ENCODE peak calls at places on chromosomes 5 and 9, in ten cellular contexts. One of them, this sample, is unnamed.

GRCh38 chr5:107781451-107781850 is 110.7 kb upstream of the EFNA5 start:
- DNase-seq in A549: no peak
- DNase-seq in GM12878: no peak
- DNase-seq in transverse colon: no peak
- DNase-seq in sigmoid colon: no peak
- DNase-seq in HepG2: no peak
- DNase-seq in SK-N-SH: no peak
- DNase-seq in K562: no peak
- DNase-seq in stomach: no peak
- DNase-seq in suprapubic skin: no peak
- DNase-seq in this sample: no peak

GRCh38 chr9:22037954-22038690 is 29.0 kb upstream of the CDKN2B start:
- DNase-seq in A549: no peak
- DNase-seq in GM12878: no peak
- DNase-seq in transverse colon: no peak
- DNase-seq in sigmoid colon: no peak
- DNase-seq in HepG2: no peak
- DNase-seq in SK-N-SH: peak
- DNase-seq in K562: no peak
- DNase-seq in stomach: no peak
- DNase-seq in suprapubic skin: no peak
- DNase-seq in this sample: no peak

GRCh38 chr9:23686257-23686656 is 139.8 kb downstream of the ELAVL2 start:
- DNase-seq in A549: no peak
- DNase-seq in GM12878: no peak
- DNase-seq in transverse colon: no peak
- DNase-seq in sigmoid colon: no peak
- DNase-seq in HepG2: no peak
- DNase-seq in SK-N-SH: no peak
- DNase-seq in K562: no peak
- DNase-seq in stomach: no peak
- DNase-seq in suprapubic skin: no peak
- DNase-seq in this sample: no peak

GRCh38 chr9:35930990-35931389 is 21.7 kb downstream of the SPAAR start:
- DNase-seq in A549: no peak
- DNase-seq in GM12878: no peak
- DNase-seq in transverse colon: no peak
- DNase-seq in sigmoid colon: no peak
- DNase-seq in HepG2: no peak
- DNase-seq in SK-N-SH: no peak
- DNase-seq in K562: no peak
- DNase-seq in stomach: no peak
- DNase-seq in suprapubic skin: no peak
- DNase-seq in this sample: no peak

GRCh38 chr9:75185585-75186170 is 97.4 kb downstream of the OSTF1 start:
- DNase-seq in A549: peak
- DNase-seq in GM12878: no peak
- DNase-seq in transverse colon: peak
- DNase-seq in sigmoid colon: no peak
- DNase-seq in HepG2: peak
- DNase-seq in SK-N-SH: no peak
- DNase-seq in K562: peak
- DNase-seq in stomach: peak
- DNase-seq in suprapubic skin: no peak
- DNase-seq in this sample: no peak

GRCh38 chr5:95087819-95088317 is 197.0 kb downstream of the MCTP1 start:
- DNase-seq in A549: no peak
- DNase-seq in GM12878: peak
- DNase-seq in transverse colon: peak
- DNase-seq in sigmoid colon: no peak
- DNase-seq in HepG2: no peak
- DNase-seq in SK-N-SH: no peak
- DNase-seq in K562: no peak
- DNase-seq in stomach: no peak
- DNase-seq in suprapubic skin: no peak
- DNase-seq in this sample: no peak

GRCh38 chr5:39132128-39132447 is 57.9 kb upstream of the RICTOR start:
- DNase-seq in A549: no peak
- DNase-seq in GM12878: no peak
- DNase-seq in transverse colon: no peak
- DNase-seq in sigmoid colon: no peak
- DNase-seq in HepG2: no peak
- DNase-seq in SK-N-SH: no peak
- DNase-seq in K562: no peak
- DNase-seq in stomach: no peak
- DNase-seq in suprapubic skin: no peak
- DNase-seq in this sample: no peak

GRCh38 chr5:98639258-98639657 is 134.2 kb upstream of the RGMB start:
- DNase-seq in A549: no peak
- DNase-seq in GM12878: no peak
- DNase-seq in transverse colon: no peak
- DNase-seq in sigmoid colon: no peak
- DNase-seq in HepG2: no peak
- DNase-seq in SK-N-SH: no peak
- DNase-seq in K562: no peak
- DNase-seq in stomach: no peak
- DNase-seq in suprapubic skin: no peak
- DNase-seq in this sample: no peak

GRCh38 chr9:13750061-13750460 is 470.6 kb upstream of the MPDZ start:
- DNase-seq in A549: no peak
- DNase-seq in GM12878: no peak
- DNase-seq in transverse colon: no peak
- DNase-seq in sigmoid colon: no peak
- DNase-seq in HepG2: no peak
- DNase-seq in SK-N-SH: no peak
- DNase-seq in K562: no peak
- DNase-seq in stomach: no peak
- DNase-seq in suprapubic skin: no peak
- DNase-seq in this sample: no peak

GRCh38 chr5:14353661-14354474 is 210.7 kb downstream of the TRIO start:
- DNase-seq in A549: no peak
- DNase-seq in GM12878: no peak
- DNase-seq in transverse colon: no peak
- DNase-seq in sigmoid colon: no peak
- DNase-seq in HepG2: no peak
- DNase-seq in SK-N-SH: no peak
- DNase-seq in K562: no peak
- DNase-seq in stomach: no peak
- DNase-seq in suprapubic skin: no peak
- DNase-seq in this sample: no peak

GRCh38 chr9:94931036-94931633 is 204.6 kb downstream of the AOPEP start:
- DNase-seq in A549: no peak
- DNase-seq in GM12878: no peak
- DNase-seq in transverse colon: no peak
- DNase-seq in sigmoid colon: no peak
- DNase-seq in HepG2: no peak
- DNase-seq in SK-N-SH: no peak
- DNase-seq in K562: no peak
- DNase-seq in stomach: no peak
- DNase-seq in suprapubic skin: no peak
- DNase-seq in this sample: no peak

GRCh38 chr9:94928696-94929372 is 202.3 kb downstream of the AOPEP start:
- DNase-seq in A549: no peak
- DNase-seq in GM12878: no peak
- DNase-seq in transverse colon: no peak
- DNase-seq in sigmoid colon: no peak
- DNase-seq in HepG2: peak
- DNase-seq in SK-N-SH: peak
- DNase-seq in K562: peak
- DNase-seq in stomach: no peak
- DNase-seq in suprapubic skin: no peak
- DNase-seq in this sample: peak

GRCh38 chr9:94928271-94928670 is 201.8 kb downstream of the AOPEP start:
- DNase-seq in A549: no peak
- DNase-seq in GM12878: no peak
- DNase-seq in transverse colon: no peak
- DNase-seq in sigmoid colon: no peak
- DNase-seq in HepG2: no peak
- DNase-seq in SK-N-SH: peak
- DNase-seq in K562: no peak
- DNase-seq in stomach: no peak
- DNase-seq in suprapubic skin: no peak
- DNase-seq in this sample: peak

GRCh38 chr9:94927762-94928158 is 201.3 kb downstream of the AOPEP start:
- DNase-seq in A549: no peak
- DNase-seq in GM12878: no peak
- DNase-seq in transverse colon: no peak
- DNase-seq in sigmoid colon: no peak
- DNase-seq in HepG2: no peak
- DNase-seq in SK-N-SH: peak
- DNase-seq in K562: no peak
- DNase-seq in stomach: no peak
- DNase-seq in suprapubic skin: no peak
- DNase-seq in this sample: no peak

DNA sequence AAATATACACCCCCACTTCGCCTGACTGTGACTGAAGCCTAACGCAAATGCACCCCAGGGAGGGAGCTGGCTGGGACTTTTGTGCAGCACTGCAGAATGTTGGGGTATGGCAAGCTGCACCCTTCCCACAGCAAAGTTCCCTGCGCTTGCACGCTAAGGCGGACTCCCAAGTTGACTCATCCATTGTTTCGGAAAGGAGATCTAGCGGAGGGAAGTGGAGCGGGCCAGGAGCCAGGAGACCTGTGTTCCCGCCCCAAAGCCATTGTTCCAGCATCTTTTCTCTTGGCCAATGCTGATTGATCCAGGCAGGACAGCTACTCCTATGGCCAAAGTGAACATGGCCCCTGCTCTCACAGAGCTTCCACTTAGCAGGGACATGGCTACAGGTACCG is 202.9 kb downstream of the AOPEP start:
- DNase-seq in A549: no peak
- DNase-seq in GM12878: no peak
- DNase-seq in transverse colon: no peak
- DNase-seq in sigmoid colon: no peak
- DNase-seq in HepG2: no peak
- DNase-seq in SK-N-SH: no peak
- DNase-seq in K562: no peak
- DNase-seq in stomach: no peak
- DNase-seq in suprapubic skin: no peak
- DNase-seq in this sample: no peak
- TF ChIP-seq EP300 in A549: no peak
- TF ChIP-seq EP300 in GM12878: no peak
- TF ChIP-seq EP300 in transverse colon: no peak
- TF ChIP-seq EP300 in sigmoid colon: no peak
- TF ChIP-seq EP300 in HepG2: no peak
- TF ChIP-seq EP300 in SK-N-SH: no peak
- TF ChIP-seq EP300 in K562: no peak
- TF ChIP-seq EP300 in stomach: no peak
- TF ChIP-seq EP300 in suprapubic skin: no peak
- TF ChIP-seq EP300 in this sample: no peak

DNA sequence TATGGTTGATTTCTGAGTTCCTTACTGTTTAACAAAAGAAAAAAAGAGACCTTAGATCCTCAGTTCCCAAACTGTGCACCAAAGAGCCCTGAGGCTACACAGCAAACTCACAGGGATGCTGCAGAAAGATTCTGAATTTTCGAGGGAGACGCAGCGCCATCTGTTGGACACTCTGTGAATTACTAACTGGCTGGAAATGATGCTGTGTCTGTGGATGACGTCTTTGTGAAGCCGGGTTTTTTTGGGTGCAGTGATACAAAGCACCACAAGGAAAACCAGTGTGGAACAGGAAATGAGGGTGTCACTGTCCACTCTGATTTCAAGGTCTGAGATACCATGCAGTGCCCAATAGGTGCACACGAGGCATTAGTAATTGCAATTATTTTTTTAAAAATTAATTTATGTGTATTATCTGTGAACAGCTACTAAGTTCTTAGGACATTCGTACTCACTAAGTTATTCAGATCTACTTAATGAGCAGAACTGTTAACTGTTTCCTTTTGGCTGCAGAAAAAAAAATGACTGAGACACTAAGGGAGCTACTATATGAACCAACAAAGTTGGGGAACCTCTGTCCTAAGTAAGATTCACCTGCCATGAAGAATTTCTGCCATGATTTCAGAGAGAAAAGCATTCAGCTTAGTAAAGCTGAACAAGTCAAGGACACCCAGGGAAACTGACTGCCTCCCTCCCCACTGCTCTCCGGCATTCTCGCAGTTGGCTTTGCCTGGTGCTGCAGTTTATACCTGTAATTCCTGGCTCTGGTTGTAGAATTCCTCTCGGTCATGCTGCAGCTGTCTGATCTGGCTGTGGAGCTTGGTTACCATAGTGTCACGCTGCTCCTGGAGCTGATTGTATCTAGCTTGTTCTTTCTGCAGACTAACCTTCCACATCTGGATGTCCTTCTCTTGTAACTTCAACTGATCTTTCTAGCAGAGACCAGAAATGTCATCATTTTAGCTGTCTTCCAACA is 23.4 kb downstream of the SPACA9 start:
- DNase-seq in A549: peak
- DNase-seq in GM12878: peak
- DNase-seq in transverse colon: peak
- DNase-seq in sigmoid colon: peak
- DNase-seq in HepG2: peak
- DNase-seq in SK-N-SH: peak
- DNase-seq in K562: peak
- DNase-seq in stomach: peak
- DNase-seq in suprapubic skin: peak
- DNase-seq in this sample: peak
- H3K27ac ChIP-seq in A549: no peak
- H3K27ac ChIP-seq in GM12878: no peak
- H3K27ac ChIP-seq in transverse colon: no peak
- H3K27ac ChIP-seq in sigmoid colon: no peak
- H3K27ac ChIP-seq in HepG2: no peak
- H3K27ac ChIP-seq in SK-N-SH: no peak
- H3K27ac ChIP-seq in K562: no peak
- H3K27ac ChIP-seq in stomach: no peak
- H3K27ac ChIP-seq in suprapubic skin: no peak
- H3K27ac ChIP-seq in this sample: no peak

GRCh38 chr5:72388652-72389051 is 68.5 kb downstream of the PTCD2 start:
- DNase-seq in A549: no peak
- DNase-seq in GM12878: no peak
- DNase-seq in transverse colon: no peak
- DNase-seq in sigmoid colon: no peak
- DNase-seq in HepG2: no peak
- DNase-seq in SK-N-SH: no peak
- DNase-seq in K562: no peak
- DNase-seq in stomach: no peak
- DNase-seq in suprapubic skin: no peak
- DNase-seq in this sample: no peak
- H3K4me3 ChIP-seq in A549: no peak
- H3K4me3 ChIP-seq in GM12878: no peak
- H3K4me3 ChIP-seq in transverse colon: no peak
- H3K4me3 ChIP-seq in sigmoid colon: no peak
- H3K4me3 ChIP-seq in HepG2: no peak
- H3K4me3 ChIP-seq in SK-N-SH: no peak
- H3K4me3 ChIP-seq in K562: no peak
- H3K4me3 ChIP-seq in stomach: no peak
- H3K4me3 ChIP-seq in suprapubic skin: no peak
- H3K4me3 ChIP-seq in this sample: no peak

DNA sequence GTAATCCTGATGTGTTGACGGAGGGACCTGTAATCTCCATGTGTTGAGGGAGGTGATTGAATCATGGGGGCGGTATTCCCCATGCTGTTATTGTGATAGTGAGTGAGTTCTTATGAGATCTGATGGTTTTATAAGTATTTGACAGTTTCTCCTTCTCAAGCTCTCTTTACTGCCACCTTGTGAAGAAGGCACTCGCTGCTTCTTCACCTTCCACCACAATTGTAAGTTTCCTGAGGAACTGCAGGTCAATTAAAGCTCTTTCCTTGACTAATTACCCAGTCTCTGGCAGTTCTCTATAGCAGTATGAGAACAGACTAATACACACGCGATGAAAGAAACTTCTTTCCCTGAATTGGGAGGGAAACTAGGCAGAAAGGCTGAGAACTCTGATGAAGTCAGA is 141.1 kb upstream of the RAD23B start:
- DNase-seq in A549: no peak
- DNase-seq in GM12878: no peak
- DNase-seq in transverse colon: no peak
- DNase-seq in sigmoid colon: no peak
- DNase-seq in HepG2: no peak
- DNase-seq in SK-N-SH: no peak
- DNase-seq in K562: no peak
- DNase-seq in stomach: no peak
- DNase-seq in suprapubic skin: no peak
- DNase-seq in this sample: no peak
- TF ChIP-seq EP300 in A549: no peak
- TF ChIP-seq EP300 in GM12878: no peak
- TF ChIP-seq EP300 in transverse colon: no peak
- TF ChIP-seq EP300 in sigmoid colon: no peak
- TF ChIP-seq EP300 in HepG2: no peak
- TF ChIP-seq EP300 in SK-N-SH: no peak
- TF ChIP-seq EP300 in K562: no peak
- TF ChIP-seq EP300 in stomach: no peak
- TF ChIP-seq EP300 in suprapubic skin: no peak
- TF ChIP-seq EP300 in this sample: no peak

This sample was measured in ovary.